ENCODE peak calls at places on chromosome 6, in seven cellular contexts. Z is SW 1271, X is H7, S is Panc1, Y is HuH-7.5, D is RKO, W is lower lobe of right lung. O is an unnamed sample.

GRCh38 chr6:132153221-132153896 is 202.2 kb upstream of the CCN2 start:
- DNase-seq in Z (no peak), X (no peak), S (no peak), Y (no peak), D (no peak), W (no peak), O (no peak)

GRCh38 chr6:131014080-131014776 is 48.8 kb downstream of the EPB41L2 start:
- DNase-seq in Z (no peak), X (no peak), S (no peak), Y (no peak), D (no peak), W (no peak), O (no peak)

GRCh38 chr6:19837511-19838441 is 606 bp downstream of the ID4 start:
- DNase-seq in Z (no peak), X (peak), S (no peak), Y (peak), D (no peak), W (peak), O (no peak)

GRCh38 chr6:120872262-120872578 is 462.1 kb downstream of the TBC1D32 start:
- DNase-seq in Z (no peak), X (no peak), S (no peak), Y (no peak), D (no peak), W (no peak), O (no peak)

GRCh38 chr6:52514514-52514913 is 62.3 kb downstream of the TRAM2 start:
- DNase-seq in Z (no peak), X (no peak), S (no peak), Y (no peak), D (no peak), W (no peak), O (no peak)

GRCh38 chr6:125859691-125860210 is 69.0 kb downstream of the NCOA7 start:
- DNase-seq in Z (no peak), X (no peak), S (no peak), Y (no peak), D (no peak), W (no peak), O (no peak)

GRCh38 chr6:87282743-87283142 is 39.6 kb upstream of the SMIM8 start:
- DNase-seq in Z (no peak), X (no peak), S (no peak), Y (no peak), D (no peak), W (no peak), O (no peak)

GRCh38 chr6:16438677-16439615 is 200.6 kb downstream of the GMPR start:
- DNase-seq in Z (no peak), X (peak), S (no peak), Y (no peak), D (peak), W (no peak), O (no peak)

GRCh38 chr6:10235339-10235738 is 179.5 kb downstream of the TFAP2A start:
- DNase-seq in Z (no peak), X (no peak), S (no peak), Y (no peak), D (no peak), W (no peak), O (no peak)

GRCh38 chr6:11645016-11645415 is 107.5 kb downstream of the TMEM170B start:
- DNase-seq in Z (no peak), X (no peak), S (no peak), Y (no peak), D (no peak), W (no peak), O (no peak)

GRCh38 chr6:42404494-42404893 is 47.2 kb downstream of the TRERF1 start:
- DNase-seq in Z (peak), X (peak), S (no peak), Y (no peak), D (no peak), W (no peak), O (no peak)

O was measured in LNCaP clone FGC.